ENCODE peak calls at places on chromosomes 3 and 15, in five cellular contexts. Q is EL, P is GM12864, E is SK-N-DZ, V is HT-29. D is an unnamed sample.

GRCh38 chr3:46960081-46960701 is 16.4 kb downstream of the CCDC12 start:
- DNase-seq in E (no peak), V (no peak), Q (peak), P (no peak), D (no peak)

GRCh38 chr15:96153938-96154337 is 176.6 kb upstream of the NR2F2 start:
- DNase-seq in E (no peak), Q (no peak), P (no peak), V (no peak), D (no peak)

GRCh38 chr3:136546718-136547117 is 205.5 kb downstream of the STAG1 start:
- DNase-seq in Q (peak), V (peak), E (no peak), P (no peak), D (no peak)

GRCh38 chr15:100759698-100760356 is 119.8 kb upstream of the ALDH1A3 start:
- DNase-seq in Q (peak), E (no peak), P (no peak), V (peak), D (peak)

GRCh38 chr15:76169792-76170425 is 110.1 kb downstream of the TMEM266 start:
- DNase-seq in P (no peak), E (no peak), V (no peak), Q (peak), D (no peak)

GRCh38 chr3:72312339-72312738 is 527.4 kb upstream of the PROK2 start:
- DNase-seq in Q (no peak), P (peak), E (no peak), V (no peak), D (no peak)

GRCh38 chr15:39215006-39215405 is 365.9 kb upstream of the THBS1 start:
- DNase-seq in Q (no peak), P (no peak), V (no peak), E (no peak), D (no peak)

GRCh38 chr15:33115191-33115861 is 79.2 kb downstream of the FMN1 start:
- DNase-seq in Q (no peak), E (no peak), V (no peak), P (no peak), D (no peak)

GRCh38 chr3:101611023-101611422 is 37.0 kb downstream of the PCNP start:
- DNase-seq in Q (no peak), V (no peak), P (peak), E (no peak), D (no peak)

GRCh38 chr3:162141232-162141631 is 644.6 kb downstream of the OTOL1 start:
- DNase-seq in P (no peak), E (no peak), V (no peak), Q (peak), D (no peak)

GRCh38 chr3:124557433-124558232 is 172.6 kb upstream of the UMPS start:
- DNase-seq in Q (peak), V (no peak), E (no peak), P (no peak), D (no peak)

GRCh38 chr15:74817370-74817737 is 4.7 kb downstream of the LMAN1L start:
- DNase-seq in P (no peak), Q (no peak), E (peak), V (peak), D (peak)

GRCh38 chr15:28120359-28120640 is 21.2 kb upstream of the OCA2 start:
- DNase-seq in Q (no peak), P (no peak), E (no peak), V (no peak), D (no peak)

GRCh38 chr15:92510163-92510882 is 116.6 kb downstream of the ST8SIA2 start:
- DNase-seq in P (no peak), Q (no peak), E (no peak), V (no peak), D (peak)

D was measured in DMS53.